ENCODE peak calls at places on chromosomes 3 and 15, in six cellular contexts. I, U, F, J, M and G are unnamed samples.

GRCh38 chr3:13667330-13667729 is 118.4 kb downstream of the FBLN2 start:
- DNase-seq in F (no peak), I (no peak), U (no peak), J (no peak), M (no peak), G (no peak)

GRCh38 chr3:168250415-168250861 is 154.7 kb upstream of the GOLIM4 start:
- DNase-seq in M (no peak), I (no peak), F (no peak), U (peak; percentile 29), J (no peak), G (no peak)

GRCh38 chr3:130779031-130779430 is 32.4 kb upstream of the PIK3R4 start:
- DNase-seq in J (no peak), M (no peak), I (no peak), U (no peak), F (no peak), G (no peak)

GRCh38 chr3:154421067-154421466 is 8.9 kb downstream of the GPR149 start:
- DNase-seq in U (peak; percentile 16), I (no peak), F (no peak), J (no peak), M (no peak), G (no peak)

GRCh38 chr15:100889359-100890058 is 9.9 kb downstream of the ALDH1A3 start:
- DNase-seq in F (no peak), J (peak; percentile 88), I (no peak), U (no peak), M (no peak), G (peak; percentile 80)

GRCh38 chr3:18389108-18389733 is 35.9 kb downstream of the SATB1 start:
- DNase-seq in M (no peak), F (no peak), I (peak; percentile 13), U (peak; percentile 22), J (no peak), G (no peak)

GRCh38 chr3:153138267-153139210 is 23.5 kb upstream of the RAP2B start:
- DNase-seq in F (no peak), U (peak; percentile 98), M (no peak), J (peak; percentile 91), I (no peak), G (peak; percentile 83)

GRCh38 chr15:37933685-37934084 is 755 bp upstream of the TMCO5A start:
- DNase-seq in I (no peak), M (no peak), F (no peak), U (no peak), J (peak; percentile 88), G (no peak)